ENCODE peak calls at places on chromosome 15, in seven cellular contexts. X is fibroblast of lung; Q is NCI-H2081; K is T-helper 2 cell; Y is activated naive CD8-positive, alpha-beta T cell treated with anti-CD3 and anti-CD28 coated beads for 36 hours; U is esophagus squamous epithelium; T is head of caudate nucleus. P is an unnamed sample.

GRCh38 chr15:44726136-44726535 is 10.2 kb upstream of the TRIM69 start:
- DNase-seq in X (no peak), Q (no peak), K (no peak), Y (no peak), U (no peak), T (no peak), P (no peak)

GRCh38 chr15:63504979-63505841 is 817 bp downstream of the USP3 start:
- DNase-seq in X (peak), Q (peak), K (peak), Y (peak), U (no peak), T (peak), P (no peak)

GRCh38 chr15:84099181-84099580 is 136.4 kb upstream of the GOLGA6L4 start:
- DNase-seq in X (no peak), Q (no peak), K (no peak), Y (no peak), U (no peak), T (no peak), P (no peak)

GRCh38 chr15:76929011-76929760 is 2.4 kb upstream of the RCN2 start:
- DNase-seq in X (no peak), Q (no peak), K (no peak), Y (no peak), U (no peak), T (no peak), P (no peak)

GRCh38 chr15:29736745-29737023 is 85.6 kb downstream of the TJP1 start:
- DNase-seq in X (peak), Q (no peak), K (no peak), Y (no peak), U (no peak), T (no peak), P (no peak)

GRCh38 chr15:28901987-28902745 is 16.4 kb downstream of the APBA2 start:
- DNase-seq in X (no peak), Q (no peak), K (no peak), Y (no peak), U (no peak), T (no peak), P (no peak)

GRCh38 chr15:68592548-68592947 is 13.8 kb downstream of the CORO2B start:
- DNase-seq in X (no peak), Q (no peak), K (no peak), Y (no peak), U (no peak), T (no peak), P (no peak)

GRCh38 chr15:94965593-94965992 is 734.2 kb downstream of the MCTP2 start:
- DNase-seq in X (peak), Q (no peak), K (no peak), Y (no peak), U (no peak), T (no peak), P (no peak)

GRCh38 chr15:95119041-95119440 is 887.7 kb downstream of the MCTP2 start:
- DNase-seq in X (peak), Q (no peak), K (no peak), Y (no peak), U (no peak), T (no peak), P (no peak)

GRCh38 chr15:81157195-81157938 is 23.3 kb downstream of the CFAP161 start:
- DNase-seq in X (peak), Q (no peak), K (no peak), Y (no peak), U (no peak), T (no peak), P (no peak)

GRCh38 chr15:55915221-55915620 is 78.2 kb downstream of the NEDD4 start:
- DNase-seq in X (no peak), Q (no peak), K (no peak), Y (no peak), U (no peak), T (no peak), P (no peak)

GRCh38 chr15:92449476-92449875 is 55.8 kb downstream of the ST8SIA2 start:
- DNase-seq in X (peak), Q (no peak), K (no peak), Y (no peak), U (no peak), T (no peak), P (no peak)

GRCh38 chr15:81275711-81276417 is 48.1 kb downstream of the STARD5 start:
- DNase-seq in X (peak), Q (no peak), K (no peak), Y (no peak), U (no peak), T (no peak), P (no peak)

GRCh38 chr15:81293728-81294500 is 30.0 kb downstream of the STARD5 start:
- DNase-seq in X (no peak), Q (no peak), K (peak), Y (peak), U (no peak), T (peak), P (peak)

GRCh38 chr15:40756938-40757337 is 1.9 kb upstream of the RMDN3 start:
- DNase-seq in X (no peak), Q (peak), K (no peak), Y (no peak), U (no peak), T (no peak), P (no peak)

GRCh38 chr15:52284164-52284563 is 11.4 kb downstream of the MYO5C start:
- DNase-seq in X (peak), Q (no peak), K (no peak), Y (no peak), U (no peak), T (no peak), P (no peak)

P was measured in activated T-cell treated with anti-CD3 and anti-CD28 coated beads for 4 hours.